ENCODE peak calls at places on chromosomes 2 and 18, in five cellular contexts. E is CD8-positive, alpha-beta T cell; A is cardiac muscle cell; D is AG09309; X is coronary artery. V is an unnamed sample.

GRCh38 chr2:156852681-156853080 is 404.8 kb upstream of the GALNT5 start:
- DNase-seq in A (no peak), E (no peak), D (no peak), X (no peak), V (no peak)

GRCh38 chr2:67948057-67948456 is 114.7 kb downstream of the C1D start:
- DNase-seq in A (no peak), X (no peak), D (no peak), E (no peak), V (no peak)

GRCh38 chr2:64666810-64667438 is 13.2 kb upstream of the SERTAD2 start:
- DNase-seq in D (no peak), A (no peak), E (no peak), X (no peak), V (peak; percentile 47)

GRCh38 chr2:232976666-232977437 is 36.2 kb downstream of the NGEF start:
- DNase-seq in X (no peak), A (no peak), E (no peak), D (no peak), V (no peak)

GRCh38 chr2:19874726-19875125 is 27.1 kb downstream of the TTC32 start:
- DNase-seq in D (no peak), A (no peak), E (no peak), X (peak; percentile 33), V (no peak)

GRCh38 chr18:54679318-54680149 is 88.5 kb downstream of the DYNAP start:
- DNase-seq in A (peak; percentile 53), X (no peak), D (peak; percentile 62), E (no peak), V (peak; percentile 37)

GRCh38 chr2:6372317-6372903 is 493.3 kb downstream of the CMPK2 start:
- DNase-seq in D (no peak), A (no peak), E (no peak), X (no peak), V (no peak)

GRCh38 chr2:206276169-206276927 is 1.9 kb downstream of the ZDBF2 start:
- DNase-seq in X (no peak), E (no peak), D (no peak), A (no peak), V (no peak)

GRCh38 chr2:95204396-95204795 is 2.9 kb upstream of the ZNF892 start:
- DNase-seq in X (no peak), E (no peak), D (no peak), A (no peak), V (no peak)

GRCh38 chr2:152174574-152174973 is 989 bp downstream of the STAM2 start:
- DNase-seq in A (no peak), D (no peak), X (no peak), E (no peak), V (no peak)

GRCh38 chr18:61892683-61893303 is at the start of gene RNF152:
- DNase-seq in A (peak; percentile 64), E (peak; percentile 26), D (no peak), X (no peak), V (peak; percentile 37)

GRCh38 chr2:220682616-220683015 is 889.5 kb downstream of the EPHA4 start:
- DNase-seq in X (no peak), A (no peak), E (no peak), D (no peak), V (no peak)

GRCh38 chr2:115303-115702 is 69.0 kb upstream of the FAM110C start:
- DNase-seq in D (no peak), X (no peak), A (peak; percentile 76), E (no peak), V (no peak)

GRCh38 chr2:133657591-133657990 is 89.3 kb upstream of the NCKAP5 start:
- DNase-seq in D (no peak), A (no peak), E (no peak), X (no peak), V (no peak)

GRCh38 chr2:171310889-171311288 is 122.9 kb downstream of the METTL8 start:
- DNase-seq in X (no peak), D (no peak), E (no peak), A (no peak), V (no peak)

GRCh38 chr2:57516740-57517340 is 529.8 kb upstream of the VRK2 start:
- DNase-seq in E (no peak), A (peak; percentile 55), X (no peak), D (no peak), V (peak; percentile 38)

GRCh38 chr2:59654753-59655152 is 898.7 kb downstream of the BCL11A start:
- DNase-seq in A (no peak), E (no peak), D (no peak), X (no peak), V (no peak)

GRCh38 chr2:236236559-236237450 is 27.4 kb downstream of the ASB18 start:
- DNase-seq in A (peak; percentile 13), E (no peak), D (no peak), X (no peak), V (no peak)

GRCh38 chr2:41948397-41948763 is 99.4 kb upstream of the PKDCC start:
- DNase-seq in D (no peak), A (no peak), E (no peak), X (no peak), V (no peak)

GRCh38 chr2:65153515-65153914 is 23.6 kb upstream of the RAB1A start:
- DNase-seq in A (no peak), D (no peak), E (no peak), X (no peak), V (no peak)

GRCh38 chr2:29345236-29345635 is 230.0 kb downstream of the CLIP4 start:
- DNase-seq in E (no peak), D (no peak), A (no peak), X (no peak), V (no peak)

DNA sequence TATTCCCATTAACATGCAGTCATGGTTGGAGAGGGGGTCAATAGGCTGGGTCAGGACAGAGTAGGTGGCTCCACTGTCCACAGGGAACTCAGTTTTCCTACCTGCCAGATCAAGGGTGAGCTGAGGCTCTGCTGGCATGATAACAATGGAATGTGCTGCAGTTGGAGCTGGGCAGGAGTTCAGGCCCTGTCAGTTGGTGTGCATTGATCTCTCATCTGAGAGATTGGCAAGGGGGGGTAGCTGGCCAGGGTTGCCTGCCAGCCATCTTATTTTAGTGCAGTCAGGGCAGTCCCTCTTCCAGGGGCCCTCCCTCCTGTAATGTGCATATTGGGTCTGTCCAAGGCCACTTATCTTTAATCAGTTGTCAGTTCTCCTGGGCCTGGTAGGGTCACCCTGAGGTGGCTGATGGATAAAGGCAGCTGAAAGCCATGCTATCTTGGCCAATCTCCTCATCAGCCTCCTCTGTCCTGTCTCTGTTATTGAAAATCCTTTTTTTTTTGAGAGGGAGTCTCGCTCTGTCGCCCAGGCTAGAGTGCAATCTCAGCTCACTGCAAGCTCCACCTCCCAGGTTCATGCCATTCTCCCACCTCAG is 38.1 kb upstream of the CCBE1 start:
- DNase-seq in A (peak; percentile 42), X (no peak), E (no peak), D (no peak), V (no peak)
- TF ChIP-seq CTCF in A (no peak), X (no peak), E (no peak), D (no peak), V (no peak)

DNA sequence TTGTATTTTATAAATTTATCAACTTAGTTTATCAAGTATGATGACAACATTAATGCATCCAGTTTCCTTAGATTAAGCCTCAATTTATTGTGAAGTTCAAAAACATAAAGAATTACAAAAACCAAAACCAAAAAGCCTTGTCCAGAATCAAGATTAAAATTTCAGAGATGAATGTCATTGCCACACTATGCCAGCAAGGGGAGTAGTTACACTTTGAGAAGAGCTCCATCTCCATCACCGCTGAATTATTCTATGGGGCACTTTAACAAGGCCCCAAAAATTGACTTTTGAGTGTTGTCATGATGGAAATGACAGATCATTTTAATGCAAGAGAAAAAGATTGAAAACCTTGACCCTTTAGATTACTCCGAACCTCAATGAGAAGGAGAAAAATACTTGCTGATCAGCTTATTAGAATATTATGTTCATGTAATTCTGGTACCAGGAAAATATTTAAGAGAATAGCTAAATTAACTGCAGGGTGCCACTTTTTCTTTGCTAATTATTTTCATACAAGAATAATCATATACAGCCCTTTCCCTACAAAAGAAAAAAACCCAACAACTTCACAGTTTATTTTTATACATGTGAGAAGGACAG is 152.5 kb upstream of the AQP4 start:
- DNase-seq in X (no peak), D (no peak), E (no peak), A (peak; percentile 31), V (peak; percentile 21)
- TF ChIP-seq CTCF in X (no peak), D (no peak), E (no peak), A (peak; percentile 37), V (peak; percentile 45)

GRCh38 chr2:149989447-149990063 is 402.0 kb upstream of the MMADHC start:
- DNase-seq in X (no peak), D (no peak), A (no peak), E (no peak), V (no peak)

GRCh38 chr2:149993316-149993715 is 405.7 kb upstream of the MMADHC start:
- DNase-seq in X (no peak), A (no peak), E (no peak), D (no peak), V (no peak)

GRCh38 chr2:149994057-149994728 is 406.6 kb upstream of the MMADHC start:
- DNase-seq in E (no peak), A (no peak), X (no peak), D (peak; percentile 91), V (no peak)

GRCh38 chr2:149990965-149991364 is 403.4 kb upstream of the MMADHC start:
- DNase-seq in D (no peak), E (no peak), A (no peak), X (no peak), V (no peak)

GRCh38 chr2:149991576-149991975 is 404.0 kb upstream of the MMADHC start:
- DNase-seq in X (no peak), E (no peak), A (no peak), D (no peak), V (no peak)
- TF ChIP-seq CTCF in X (no peak), E (no peak), A (no peak), D (no peak), V (no peak)

DNA sequence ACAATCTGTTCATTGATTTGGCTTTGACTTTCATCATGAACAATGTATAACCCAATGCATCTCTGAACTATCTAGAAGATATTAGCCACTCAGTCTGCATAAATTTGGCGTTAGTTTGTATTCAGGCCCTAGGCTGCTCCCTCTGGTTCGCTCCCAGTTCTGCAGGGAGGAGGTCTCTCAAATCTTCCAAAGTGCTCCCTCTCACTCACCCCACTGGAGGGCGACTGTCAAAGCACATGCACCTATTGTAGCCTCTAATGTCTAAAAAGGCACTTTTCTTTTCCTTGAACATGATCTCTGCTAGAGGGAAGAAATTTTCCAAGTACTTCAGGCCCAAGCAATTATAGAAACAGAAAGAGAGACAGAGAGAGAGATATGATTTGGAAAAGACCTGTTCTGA is 291.5 kb downstream of the TDRD15 start:
- DNase-seq in A (peak; percentile 23), X (no peak), E (no peak), D (no peak), V (no peak)
- TF ChIP-seq CTCF in A (no peak), X (no peak), E (no peak), D (no peak), V (no peak)

GRCh38 chr2:173402405-173402974 is 47.8 kb downstream of the CDCA7 start:
- DNase-seq in X (peak; percentile 83), E (peak; percentile 60), D (peak; percentile 34), A (peak; percentile 93), V (peak; percentile 78)

GRCh38 chr2:173401716-173402326 is 47.1 kb downstream of the CDCA7 start:
- DNase-seq in X (no peak), E (no peak), D (no peak), A (peak; percentile 33), V (no peak)

GRCh38 chr2:173397539-173397938 is 42.9 kb downstream of the CDCA7 start:
- DNase-seq in X (no peak), E (no peak), A (no peak), D (no peak), V (no peak)

GRCh38 chr2:173399229-173399628 is 44.6 kb downstream of the CDCA7 start:
- DNase-seq in D (no peak), A (no peak), X (no peak), E (no peak), V (no peak)

GRCh38 chr2:173400760-173401159 is 46.1 kb downstream of the CDCA7 start:
- DNase-seq in D (no peak), X (no peak), E (no peak), A (peak; percentile 23), V (no peak)
- TF ChIP-seq CTCF in D (peak; percentile 24), X (no peak), E (peak; percentile 35), A (peak; percentile 22), V (peak; percentile 6)

V was measured in GM13976.